ENCODE peak calls at places on chromosome 21, in five cellular contexts. I is WTC11, G is fibroblast of the aortic adventitia, T is lower leg skin, F is Calu3. H is an unnamed sample.

GRCh38 chr21:27505516-27505915 is 538.6 kb upstream of the ADAMTS5 start:
- DNase-seq in I (no peak), G (peak), T (no peak), F (no peak), H (no peak)

GRCh38 chr21:31161157-31161556 is 122.9 kb upstream of the KRTAP19-8 start:
- DNase-seq in I (no peak), G (peak), T (no peak), F (no peak), H (no peak)

GRCh38 chr21:34796518-34797201 is 127.9 kb downstream of the CLIC6 start:
- DNase-seq in I (no peak), G (no peak), T (no peak), F (no peak), H (peak)

GRCh38 chr21:40053007-40053406 is 185.8 kb downstream of the PCP4 start:
- DNase-seq in I (no peak), G (no peak), T (peak), F (no peak), H (peak)

GRCh38 chr21:26842976-26843911 is 2.0 kb downstream of the ADAMTS1 start:
- DNase-seq in I (peak), G (peak), T (peak), F (peak), H (peak)

GRCh38 chr21:32351428-32351827 is 41.4 kb downstream of the URB1 start:
- DNase-seq in I (no peak), G (no peak), T (no peak), F (no peak), H (no peak)

GRCh38 chr21:28705616-28706015 is 287.1 kb downstream of the LTN1 start:
- DNase-seq in I (no peak), G (peak), T (no peak), F (no peak), H (no peak)

GRCh38 chr21:32337206-32337605 is 38.6 kb downstream of the MRAP start:
- DNase-seq in I (no peak), G (no peak), T (no peak), F (no peak), H (no peak)

GRCh38 chr21:36134820-36135390 is at the start of gene CBR3:
- DNase-seq in I (peak), G (peak), T (peak), F (peak), H (no peak)

GRCh38 chr21:34688145-34688544 is 19.4 kb downstream of the CLIC6 start:
- DNase-seq in I (no peak), G (peak), T (no peak), F (no peak), H (no peak)

GRCh38 chr21:31173881-31174555 is 135.7 kb upstream of the KRTAP19-8 start:
- DNase-seq in I (no peak), G (no peak), T (peak), F (no peak), H (no peak)

GRCh38 chr21:14955936-14956520 is 108.8 kb downstream of the NRIP1 start:
- DNase-seq in I (no peak), G (peak), T (no peak), F (no peak), H (no peak)

GRCh38 chr21:32411366-32412161 is 942 bp upstream of the EVA1C start:
- DNase-seq in I (peak), G (peak), T (peak), F (peak), H (peak)

GRCh38 chr21:21712761-21713558 is 714.8 kb downstream of the NCAM2 start:
- DNase-seq in I (no peak), G (peak), T (no peak), F (no peak), H (no peak)

GRCh38 chr21:39502631-39503030 is 50.9 kb downstream of the SH3BGR start:
- DNase-seq in I (no peak), G (no peak), T (no peak), F (no peak), H (peak)

GRCh38 chr21:22961248-22961647 is 1963.0 kb downstream of the NCAM2 start:
- DNase-seq in I (no peak), G (no peak), T (no peak), F (no peak), H (no peak)

GRCh38 chr21:15241997-15242767 is 177.4 kb upstream of the NRIP1 start:
- DNase-seq in I (peak), G (no peak), T (no peak), F (no peak), H (no peak)

GRCh38 chr21:39849014-39849655 is 18.1 kb upstream of the PCP4 start:
- DNase-seq in I (no peak), G (no peak), T (no peak), F (no peak), H (no peak)

GRCh38 chr21:20783611-20784010 is 214.6 kb upstream of the NCAM2 start:
- DNase-seq in I (no peak), G (no peak), T (no peak), F (no peak), H (no peak)

GRCh38 chr21:27555996-27556395 is 589.1 kb upstream of the ADAMTS5 start:
- DNase-seq in I (no peak), G (no peak), T (no peak), F (no peak), H (no peak)

GRCh38 chr21:35002879-35003722 is 46.0 kb downstream of the RUNX1 start:
- DNase-seq in I (no peak), G (peak), T (no peak), F (no peak), H (no peak)

GRCh38 chr21:17466166-17466565 is 46.7 kb upstream of the CXADR start:
- DNase-seq in I (no peak), G (peak), T (peak), F (peak), H (no peak)

GRCh38 chr21:29465528-29465927 is 166.8 kb downstream of the BACH1 start:
- DNase-seq in I (no peak), G (no peak), T (no peak), F (no peak), H (no peak)

GRCh38 chr21:35107520-35107919 is 58.4 kb upstream of the RUNX1 start:
- DNase-seq in I (no peak), G (no peak), T (no peak), F (no peak), H (no peak)

GRCh38 chr21:34843562-34843961 is 174.8 kb downstream of the CLIC6 start:
- DNase-seq in I (no peak), G (no peak), T (no peak), F (no peak), H (peak)

GRCh38 chr21:29072873-29073221 is 601 bp downstream of the CCT8 start:
- DNase-seq in I (no peak), G (peak), T (no peak), F (no peak), H (no peak)

GRCh38 chr21:35202431-35202830 is 153.3 kb upstream of the RUNX1 start:
- DNase-seq in I (no peak), G (peak), T (no peak), F (no peak), H (no peak)

GRCh38 chr21:20721151-20721550 is 277.1 kb upstream of the NCAM2 start:
- DNase-seq in I (no peak), G (no peak), T (no peak), F (no peak), H (no peak)

GRCh38 chr21:35212393-35213127 is 163.5 kb upstream of the RUNX1 start:
- DNase-seq in I (no peak), G (no peak), T (no peak), F (no peak), H (no peak)

GRCh38 chr21:15210235-15210678 is 145.5 kb upstream of the NRIP1 start:
- DNase-seq in I (no peak), G (peak), T (peak), F (peak), H (peak)

GRCh38 chr21:24163539-24163938 is 1443.7 kb downstream of the MRPL39 start:
- DNase-seq in I (no peak), G (no peak), T (no peak), F (no peak), H (no peak)

GRCh38 chr21:39881661-39882060 is 14.4 kb downstream of the PCP4 start:
- DNase-seq in I (no peak), G (no peak), T (no peak), F (no peak), H (no peak)

GRCh38 chr21:22076471-22076870 is 1078.3 kb downstream of the NCAM2 start:
- DNase-seq in I (no peak), G (no peak), T (no peak), F (no peak), H (no peak)

GRCh38 chr21:22711636-22712035 is 1713.4 kb downstream of the NCAM2 start:
- DNase-seq in I (no peak), G (no peak), T (no peak), F (no peak), H (no peak)

GRCh38 chr21:23585419-23585818 is 2021.9 kb downstream of the MRPL39 start:
- DNase-seq in I (no peak), G (no peak), T (no peak), F (no peak), H (no peak)

GRCh38 chr21:17967319-17967718 is 148.2 kb upstream of the C21orf91 start:
- DNase-seq in I (no peak), G (no peak), T (no peak), F (no peak), H (no peak)

GRCh38 chr21:35252831-35253230 is 203.7 kb upstream of the RUNX1 start:
- DNase-seq in I (no peak), G (peak), T (no peak), F (no peak), H (no peak)

GRCh38 chr21:39051561-39051949 is 131.7 kb downstream of the PSMG1 start:
- DNase-seq in I (no peak), G (peak), T (peak), F (no peak), H (no peak)

GRCh38 chr21:17585875-17586450 is 26.7 kb downstream of the BTG3 start:
- DNase-seq in I (no peak), G (peak), T (no peak), F (peak), H (no peak)

GRCh38 chr21:46207006-46207919 is 21.3 kb downstream of the LSS start:
- DNase-seq in I (peak), G (no peak), T (no peak), F (no peak), H (no peak)

GRCh38 chr21:46206163-46207005 is 22.1 kb upstream of the SPATC1L start:
- DNase-seq in I (peak), G (no peak), T (no peak), F (no peak), H (no peak)

GRCh38 chr21:46205121-46205520 is 20.9 kb upstream of the SPATC1L start:
- DNase-seq in I (no peak), G (no peak), T (no peak), F (no peak), H (no peak)

GRCh38 chr21:46207920-46208571 is 20.5 kb downstream of the LSS start:
- DNase-seq in I (peak), G (no peak), T (no peak), F (no peak), H (no peak)

GRCh38 chr21:46205766-46206162 is 21.5 kb upstream of the SPATC1L start:
- DNase-seq in I (no peak), G (no peak), T (no peak), F (no peak), H (peak)
- TF ChIP-seq CTCF in I (no peak), G (no peak), T (no peak), F (no peak), H (no peak)

GRCh38 chr21:41589620-41590175 is 81.7 kb upstream of the TMPRSS2 start:
- DNase-seq in I (no peak), G (no peak), T (no peak), F (no peak), H (no peak)

GRCh38 chr21:41593051-41593783 is 85.3 kb upstream of the TMPRSS2 start:
- DNase-seq in I (no peak), G (no peak), T (no peak), F (no peak), H (no peak)

GRCh38 chr21:41584603-41585176 is 76.7 kb upstream of the TMPRSS2 start:
- DNase-seq in I (no peak), G (no peak), T (no peak), F (no peak), H (no peak)

GRCh38 chr21:41585199-41585994 is 77.4 kb upstream of the TMPRSS2 start:
- DNase-seq in I (no peak), G (no peak), T (no peak), F (no peak), H (no peak)

GRCh38 chr21:41589131-41589530 is 81.2 kb upstream of the TMPRSS2 start:
- DNase-seq in I (no peak), G (no peak), T (no peak), F (no peak), H (no peak)
- TF ChIP-seq CTCF in I (no peak), G (no peak), T (no peak), F (no peak), H (no peak)

GRCh38 chr21:16305686-16306085 is 575.9 kb downstream of the USP25 start:
- DNase-seq in I (no peak), G (peak), T (no peak), F (no peak), H (no peak)
- TF ChIP-seq CTCF in I (no peak), G (peak), T (no peak), F (no peak), H (peak)

GRCh38 chr21:43866233-43866632 is 1.2 kb downstream of the AGPAT3 start:
- DNase-seq in I (no peak), G (peak), T (no peak), F (no peak), H (peak)

GRCh38 chr21:43866659-43867331 is 1.8 kb downstream of the AGPAT3 start:
- DNase-seq in I (no peak), G (no peak), T (no peak), F (peak), H (no peak)

GRCh38 chr21:43865471-43866181 is 603 bp downstream of the AGPAT3 start:
- DNase-seq in I (no peak), G (peak), T (no peak), F (peak), H (no peak)

GRCh38 chr21:43864313-43864805 is 664 bp upstream of the AGPAT3 start:
- DNase-seq in I (peak), G (peak), T (no peak), F (peak), H (peak)

DNA sequence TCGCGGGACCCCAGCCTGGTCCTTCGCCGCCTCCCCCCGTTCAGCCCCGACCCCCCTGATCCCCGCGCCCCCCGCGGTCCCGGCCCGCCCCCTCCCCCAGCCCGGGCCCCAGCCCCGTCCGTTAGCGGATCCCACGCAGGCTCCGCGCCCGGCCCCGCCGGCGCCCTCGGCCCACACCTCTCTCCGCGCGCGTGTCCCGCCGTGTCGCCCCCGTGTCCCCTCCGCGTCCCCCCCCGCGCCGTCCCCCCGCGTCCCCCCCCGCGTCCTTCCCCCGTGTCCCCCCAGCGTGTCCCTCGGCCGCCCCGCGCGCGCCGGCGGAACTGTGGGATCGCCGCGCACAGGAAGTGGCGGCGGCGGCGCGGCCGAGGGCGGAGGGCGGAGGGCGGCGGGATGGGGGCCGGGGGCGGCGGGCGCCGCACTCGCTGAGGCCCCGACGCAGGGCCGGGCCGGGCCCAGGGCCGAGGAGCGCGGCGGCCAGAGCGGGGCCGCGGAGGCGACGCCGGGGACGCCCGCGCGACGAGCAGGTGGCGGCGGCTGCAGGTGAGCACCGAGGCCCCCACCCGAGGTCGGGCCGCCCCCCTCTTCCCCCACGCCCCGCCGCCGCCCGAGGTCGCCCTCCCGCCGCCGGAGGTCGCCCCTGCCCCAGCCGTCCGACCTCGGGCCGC is at the start of gene AGPAT3:
- DNase-seq in I (no peak), G (no peak), T (no peak), F (no peak), H (no peak)
- TF ChIP-seq CTCF in I (no peak), G (no peak), T (no peak), F (no peak), H (no peak)

GRCh38 chr21:25801217-25802015 is 66.6 kb downstream of the GABPA start:
- DNase-seq in I (peak), G (peak), T (peak), F (peak), H (peak)
- TF ChIP-seq CTCF in I (peak), G (peak), T (no peak), F (peak), H (peak)

GRCh38 chr21:45406801-45407628 is 2.0 kb downstream of the COL18A1 start:
- DNase-seq in I (peak), G (no peak), T (no peak), F (no peak), H (no peak)
- TF ChIP-seq CTCF in I (no peak), G (no peak), T (no peak), F (no peak), H (no peak)

DNA sequence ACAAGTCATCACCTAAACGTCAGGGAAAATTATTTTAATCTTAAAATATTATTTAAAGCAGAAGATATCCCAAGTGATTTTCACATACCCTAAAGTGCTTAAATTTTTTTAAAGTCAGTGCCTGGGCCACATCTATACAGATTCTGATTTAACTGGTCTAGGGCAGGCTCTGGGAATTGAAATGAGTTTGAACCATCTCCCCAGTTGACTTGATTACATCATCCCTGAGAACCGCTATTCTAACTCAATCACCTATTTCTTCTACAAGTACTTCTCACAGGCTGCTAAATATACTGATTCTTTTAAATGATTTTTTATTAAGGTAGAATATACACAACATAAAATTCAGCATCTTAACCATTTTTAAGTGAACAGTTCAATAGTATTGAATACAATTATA is 19.6 kb downstream of the GART start:
- DNase-seq in I (no peak), G (no peak), T (no peak), F (no peak), H (no peak)
- TF ChIP-seq CTCF in I (no peak), G (no peak), T (no peak), F (no peak), H (no peak)

GRCh38 chr21:37532868-37533780 is 166.6 kb downstream of the DYRK1A start:
- DNase-seq in I (peak), G (peak), T (no peak), F (peak), H (no peak)
- TF ChIP-seq CTCF in I (no peak), G (no peak), T (no peak), F (no peak), H (peak)

GRCh38 chr21:41167348-41168342 is at the start of gene BACE2:
- DNase-seq in I (peak), G (peak), T (peak), F (peak), H (peak)
- TF ChIP-seq CTCF in I (no peak), G (peak), T (no peak), F (peak), H (no peak)